ENCODE peak calls at places on chromosomes 7 and 10, in eight cellular contexts. V is brain microvascular endothelial cell, R is IMR-90, Q is SJCRH30, T is pancreas, S is GM23248, G is mesenchymal stem cell, K is right lobe of liver. X is an unnamed sample. For H3K36me3, the result is how much of the 10 kb centered on the place peaks cover.

GRCh38 chr10:118985576-118985975 is 43.9 kb upstream of the NANOS1 start:
- DNase-seq in G (no peak), R (no peak), V (no peak), Q (no peak), K (no peak), S (no peak), T (no peak), X (no peak)

GRCh38 chr7:7099584-7100014 is 82.7 kb upstream of the C1GALT1 start:
- DNase-seq in S (peak), T (peak), Q (peak), V (peak), K (peak), G (peak), R (peak), X (peak)

GRCh38 chr7:157495177-157495553 is 158.4 kb downstream of the DNAJB6 start:
- DNase-seq in V (no peak), S (no peak), R (no peak), Q (no peak), T (no peak), K (no peak), G (no peak), X (no peak)

GRCh38 chr7:155166108-155166507 is 96.0 kb downstream of the HTR5A start:
- DNase-seq in Q (peak), V (no peak), S (no peak), R (no peak), T (no peak), K (no peak), G (no peak), X (no peak)

GRCh38 chr10:118633801-118634200 is 38.4 kb upstream of the PRLHR start:
- DNase-seq in Q (no peak), G (no peak), S (no peak), T (no peak), V (no peak), R (no peak), K (no peak), X (no peak)

GRCh38 chr7:32204361-32205018 is 134.3 kb upstream of the PDE1C start:
- DNase-seq in V (peak), K (no peak), T (peak), Q (peak), R (peak), S (peak), G (peak), X (peak)

GRCh38 chr10:52213511-52213831 is 100.6 kb upstream of the DKK1 start:
- DNase-seq in G (peak), Q (peak), K (no peak), R (peak), T (peak), V (peak), S (peak), X (no peak)

GRCh38 chr10:91799580-91799975 is 1.4 kb downstream of the TNKS2 start:
- DNase-seq in K (no peak), T (no peak), V (no peak), R (peak), G (peak), S (peak), Q (no peak), X (no peak)

GRCh38 chr7:102040569-102040968 is 223.1 kb downstream of the CUX1 start:
- DNase-seq in K (no peak), R (no peak), V (no peak), G (no peak), Q (no peak), T (no peak), S (no peak), X (no peak)

GRCh38 chr10:130666215-130666614 is 530.0 kb downstream of the GLRX3 start:
- DNase-seq in R (no peak), T (no peak), S (no peak), Q (no peak), K (no peak), G (no peak), V (no peak), X (no peak)

GRCh38 chr7:134651991-134652390 is 5.3 kb downstream of the BPGM start:
- DNase-seq in V (no peak), Q (no peak), R (no peak), G (no peak), S (peak), T (no peak), K (no peak), X (no peak)

GRCh38 chr7:27167170-27167505 is 1.8 kb upstream of the HOXA9 start:
- DNase-seq in K (no peak), V (no peak), Q (no peak), S (peak), R (no peak), G (peak), T (no peak), X (no peak)
- H3K4me3 ChIP-seq in K (no peak), V (no peak), Q (no peak), S (peak), R (no peak), G (peak), T (no peak), X (peak)

GRCh38 chr10:96536129-96536528 is 22.4 kb upstream of the TLL2 start:
- DNase-seq in R (no peak), S (no peak), K (no peak), G (no peak), T (no peak), V (no peak), Q (no peak), X (no peak)

GRCh38 chr10:96538683-96539082 is 25.0 kb upstream of the TLL2 start:
- DNase-seq in S (no peak), K (no peak), R (no peak), Q (no peak), T (no peak), V (no peak), G (no peak), X (no peak)

GRCh38 chr10:96540240-96540639 is 26.5 kb upstream of the TLL2 start:
- DNase-seq in T (no peak), S (no peak), V (no peak), K (no peak), R (no peak), Q (no peak), G (no peak), X (no peak)

DNA sequence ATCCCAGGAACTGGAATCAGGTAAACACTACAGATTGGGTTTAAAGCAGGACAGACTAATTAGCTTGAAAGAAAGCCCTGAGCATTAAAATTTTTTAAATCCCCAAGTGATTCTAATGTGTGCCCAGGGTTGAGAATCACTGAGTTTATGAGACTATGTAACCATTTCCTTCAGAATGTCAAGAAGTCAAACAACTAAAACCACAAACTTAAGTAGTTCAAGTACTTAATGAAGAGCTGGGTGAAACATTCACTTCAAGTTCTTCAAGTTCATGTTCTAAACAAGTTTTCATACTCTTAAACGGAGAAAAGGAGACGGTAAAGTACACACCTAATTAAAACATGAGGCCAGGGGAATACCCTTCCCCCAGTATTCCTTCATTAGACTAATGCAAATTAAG is 28.2 kb upstream of the TLL2 start:
- DNase-seq in T (no peak), S (no peak), G (peak), Q (no peak), V (no peak), K (no peak), R (peak), X (no peak)
- H3K36me3 ChIP-seq in T (under half), S (under half), G (half or more), Q (under half), V (under half), K (under half), R (under half), X (half or more)

GRCh38 chr7:105304040-105304895 is 84.5 kb downstream of the SRPK2 start:
- DNase-seq in K (no peak), Q (peak), G (peak), R (peak), V (peak), S (peak), T (no peak), X (peak)
- H3K4me3 ChIP-seq in K (no peak), Q (no peak), G (peak), R (no peak), V (no peak), S (no peak), T (no peak), X (no peak)

DNA sequence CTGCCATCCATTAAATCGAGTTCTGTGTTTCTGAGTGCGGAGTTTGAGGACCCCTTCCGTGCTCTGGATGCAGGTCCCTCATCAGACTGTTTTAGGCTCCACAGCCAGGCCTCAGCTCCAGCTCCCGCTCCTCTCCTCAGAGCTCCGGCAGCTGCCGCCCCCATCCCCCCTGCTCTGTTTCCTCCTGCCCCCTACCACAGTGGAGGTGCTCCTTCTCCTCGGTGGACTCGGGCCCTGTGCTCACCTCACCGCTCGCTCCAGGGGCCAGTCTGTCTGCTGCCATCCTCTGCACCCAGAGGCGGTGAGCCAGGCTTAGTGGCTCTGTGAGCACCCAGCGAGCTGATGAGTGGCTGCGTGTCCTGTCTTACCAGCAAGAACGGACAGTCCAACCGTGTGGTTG is 21.4 kb upstream of the PRKAR1B start:
- DNase-seq in R (no peak), G (no peak), V (no peak), Q (no peak), T (no peak), S (no peak), K (no peak), X (no peak)
- H3K36me3 ChIP-seq in R (under half), G (under half), V (under half), Q (under half), T (under half), S (under half), K (under half), X (under half)

GRCh38 chr10:74587109-74587508 is 239.3 kb upstream of the KAT6B start:
- DNase-seq in T (no peak), G (no peak), K (no peak), R (no peak), S (no peak), Q (no peak), V (no peak), X (no peak)

GRCh38 chr10:74585231-74586087 is 240.9 kb upstream of the KAT6B start:
- DNase-seq in V (no peak), K (peak), T (no peak), R (peak), Q (peak), G (peak), S (peak), X (no peak)

GRCh38 chr10:74586088-74586585 is 240.3 kb upstream of the KAT6B start:
- DNase-seq in T (no peak), Q (peak), S (peak), R (peak), G (peak), K (no peak), V (no peak), X (no peak)

GRCh38 chr10:74593470-74593869 is 232.9 kb upstream of the KAT6B start:
- DNase-seq in G (peak), R (peak), Q (no peak), S (peak), K (no peak), V (peak), T (no peak), X (no peak)

GRCh38 chr10:74589226-74589673 is 237.2 kb upstream of the KAT6B start:
- DNase-seq in V (peak), S (peak), R (peak), Q (peak), G (peak), T (peak), K (peak), X (peak)
- H3K4me3 ChIP-seq in V (no peak), S (no peak), R (no peak), Q (no peak), G (no peak), T (no peak), K (no peak), X (no peak)

DNA sequence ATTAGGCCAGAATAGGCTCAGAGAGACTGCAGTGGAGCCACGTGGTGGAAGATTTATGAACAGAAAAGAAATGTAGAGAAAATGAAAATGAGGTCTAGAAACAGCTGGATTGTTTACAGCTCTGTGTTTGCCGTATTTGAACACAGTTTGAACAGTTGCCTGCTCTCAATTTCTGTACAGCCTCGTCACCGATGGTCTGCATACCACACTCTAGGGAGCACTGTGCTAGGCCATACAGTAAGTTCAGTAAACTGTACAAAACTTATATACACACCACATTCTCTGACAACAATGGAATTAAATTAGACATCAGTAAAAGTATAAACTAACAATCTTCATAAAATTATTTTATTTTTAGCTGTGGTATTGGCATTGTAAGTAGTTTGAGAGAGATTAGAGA is 11.1 kb upstream of the CYP2E1 start:
- DNase-seq in Q (no peak), V (no peak), K (no peak), R (peak), S (no peak), G (no peak), T (no peak), X (no peak)
- H3K36me3 ChIP-seq in Q (under half), V (under half), K (under half), R (under half), S (under half), G (under half), T (under half), X (under half)

X was measured in SJSA1.